ENCODE peak calls at places on chromosomes 1 and 21, in eight cellular contexts. G, I, X, F, P, H, B and Y are unnamed samples.

GRCh38 chr1:99548924-99549605 is 96.8 kb upstream of the PALMD start:
- DNase-seq in G (peak), I (no peak), X (no peak), F (peak), P (peak), H (peak), B (no peak), Y (no peak)

GRCh38 chr1:183019860-183020259 is 3.4 kb upstream of the LAMC1 start:
- DNase-seq in G (peak), I (no peak), X (no peak), F (peak), P (no peak), H (no peak), B (no peak), Y (no peak)

GRCh38 chr1:184050631-184051030 is 899 bp upstream of the TSEN15 start:
- DNase-seq in G (no peak), I (no peak), X (no peak), F (no peak), P (no peak), H (no peak), B (no peak), Y (no peak)

GRCh38 chr1:86913896-86914634 is at the start of gene SELENOF:
- DNase-seq in G (peak), I (peak), X (peak), F (peak), P (peak), H (peak), B (peak), Y (peak)

GRCh38 chr1:162389021-162389818 is 7.7 kb downstream of the C1orf226 start:
- DNase-seq in G (peak), I (no peak), X (no peak), F (peak), P (peak), H (no peak), B (no peak), Y (no peak)

GRCh38 chr1:1272341-1273151 is 1.1 kb downstream of the UBE2J2 start:
- DNase-seq in G (peak), I (peak), X (no peak), F (peak), P (no peak), H (no peak), B (peak), Y (no peak)

GRCh38 chr1:83029050-83029449 is 969.9 kb downstream of the TTLL7 start:
- DNase-seq in G (no peak), I (no peak), X (no peak), F (no peak), P (no peak), H (no peak), B (no peak), Y (no peak)

GRCh38 chr1:4086921-4087320 is 186.8 kb upstream of the C1orf174 start:
- DNase-seq in G (no peak), I (no peak), X (no peak), F (no peak), P (no peak), H (no peak), B (no peak), Y (no peak)

GRCh38 chr1:31374511-31375196 is 1.8 kb upstream of the FABP3 start:
- DNase-seq in G (peak), I (no peak), X (peak), F (no peak), P (no peak), H (no peak), B (no peak), Y (no peak)

GRCh38 chr1:29363536-29363935 is 127.2 kb downstream of the PTPRU start:
- DNase-seq in G (no peak), I (no peak), X (no peak), F (no peak), P (no peak), H (no peak), B (no peak), Y (no peak)

GRCh38 chr1:225737179-225737578 is 40.4 kb upstream of the SRP9 start:
- DNase-seq in G (no peak), I (peak), X (peak), F (peak), P (no peak), H (no peak), B (no peak), Y (no peak)

GRCh38 chr1:39391741-39392679 is 99.4 kb upstream of the BMP8A start:
- DNase-seq in G (peak), I (peak), X (no peak), F (peak), P (no peak), H (no peak), B (no peak), Y (no peak)

GRCh38 chr1:31617917-31618746 is 643 bp downstream of the HCRTR1 start:
- DNase-seq in G (peak), I (no peak), X (peak), F (no peak), P (peak), H (peak), B (peak), Y (no peak)

GRCh38 chr1:210363119-210363518 is 34.4 kb downstream of the HHAT start:
- DNase-seq in G (no peak), I (no peak), X (no peak), F (no peak), P (no peak), H (no peak), B (no peak), Y (no peak)

GRCh38 chr21:45991606-45992301 is 10.2 kb downstream of the COL6A1 start:
- DNase-seq in G (no peak), I (no peak), X (no peak), F (no peak), P (no peak), H (no peak), B (peak), Y (no peak)

GRCh38 chr1:185035258-185035657 is 10.1 kb upstream of the RNF2 start:
- DNase-seq in G (no peak), I (no peak), X (no peak), F (no peak), P (no peak), H (no peak), B (no peak), Y (no peak)

GRCh38 chr1:201279313-201279712 is 4.0 kb upstream of the PKP1 start:
- DNase-seq in G (peak), I (no peak), X (no peak), F (no peak), P (no peak), H (no peak), B (no peak), Y (no peak)

GRCh38 chr1:2088434-2088833 is 38.2 kb downstream of the PRKCZ start:
- DNase-seq in G (peak), I (no peak), X (peak), F (no peak), P (no peak), H (no peak), B (peak), Y (no peak)

GRCh38 chr1:18452550-18452949 is 28.2 kb upstream of the KLHDC7A start:
- DNase-seq in G (no peak), I (peak), X (peak), F (no peak), P (peak), H (peak), B (no peak), Y (no peak)

GRCh38 chr1:111963985-111964738 is 25.3 kb downstream of the KCND3 start:
- DNase-seq in G (no peak), I (no peak), X (no peak), F (no peak), P (no peak), H (peak), B (no peak), Y (no peak)

GRCh38 chr1:29392036-29392435 is 155.7 kb downstream of the PTPRU start:
- DNase-seq in G (no peak), I (no peak), X (no peak), F (no peak), P (no peak), H (no peak), B (no peak), Y (no peak)

GRCh38 chr1:211908453-211908852 is 77.9 kb upstream of the LPGAT1 start:
- DNase-seq in G (no peak), I (no peak), X (no peak), F (no peak), P (no peak), H (no peak), B (no peak), Y (no peak)

GRCh38 chr1:15402809-15403450 is 6.8 kb upstream of the EFHD2 start:
- DNase-seq in G (no peak), I (no peak), X (no peak), F (no peak), P (no peak), H (no peak), B (no peak), Y (no peak)

GRCh38 chr1:99681583-99681982 is 35.7 kb downstream of the PALMD start:
- DNase-seq in G (no peak), I (no peak), X (no peak), F (no peak), P (no peak), H (no peak), B (no peak), Y (no peak)

GRCh38 chr1:200306954-200307754 is 102.7 kb downstream of the ZNF281 start:
- DNase-seq in G (peak), I (no peak), X (peak), F (no peak), P (no peak), H (peak), B (no peak), Y (no peak)

GRCh38 chr1:162236622-162237021 is 140.0 kb downstream of the SPATA46 start:
- DNase-seq in G (no peak), I (no peak), X (no peak), F (no peak), P (no peak), H (no peak), B (no peak), Y (no peak)

GRCh38 chr1:173094539-173094938 is 43.8 kb upstream of the TNFSF18 start:
- DNase-seq in G (no peak), I (no peak), X (no peak), F (no peak), P (no peak), H (no peak), B (no peak), Y (no peak)

GRCh38 chr21:18026359-18026758 is 207.2 kb upstream of the C21orf91 start:
- DNase-seq in G (no peak), I (no peak), X (no peak), F (no peak), P (peak), H (no peak), B (no peak), Y (no peak)

GRCh38 chr1:65267291-65268087 is 41.9 kb upstream of the DNAJC6 start:
- DNase-seq in G (no peak), I (no peak), X (no peak), F (no peak), P (no peak), H (no peak), B (no peak), Y (no peak)

GRCh38 chr1:110476028-110476765 is 25.2 kb downstream of the PROK1 start:
- DNase-seq in G (no peak), I (no peak), X (no peak), F (no peak), P (no peak), H (no peak), B (no peak), Y (no peak)

GRCh38 chr1:209433649-209434031 is 149.9 kb upstream of the CAMK1G start:
- DNase-seq in G (no peak), I (peak), X (no peak), F (peak), P (no peak), H (no peak), B (no peak), Y (no peak)

GRCh38 chr1:154809436-154810413 is 60.4 kb downstream of the KCNN3 start:
- DNase-seq in G (peak), I (no peak), X (peak), F (peak), P (no peak), H (no peak), B (no peak), Y (no peak)

GRCh38 chr1:224434447-224435317 is at the start of gene WDR26:
- DNase-seq in G (peak), I (peak), X (peak), F (peak), P (peak), H (peak), B (peak), Y (peak)

GRCh38 chr1:2857521-2857920 is 56.0 kb upstream of the TTC34 start:
- DNase-seq in G (no peak), I (no peak), X (no peak), F (no peak), P (no peak), H (no peak), B (peak), Y (no peak)

GRCh38 chr1:105208581-105208980 is 1458.9 kb downstream of the AMY1C start:
- DNase-seq in G (no peak), I (no peak), X (no peak), F (no peak), P (no peak), H (no peak), B (no peak), Y (no peak)

GRCh38 chr1:89826594-89826993 is 5.8 kb downstream of the LRRC8D start:
- DNase-seq in G (no peak), I (peak), X (no peak), F (peak), P (no peak), H (no peak), B (no peak), Y (no peak)

GRCh38 chr21:37237346-37237745 is 29.8 kb downstream of the VPS26C start:
- DNase-seq in G (no peak), I (no peak), X (no peak), F (no peak), P (no peak), H (no peak), B (no peak), Y (no peak)

GRCh38 chr1:96538001-96538649 is 183.5 kb upstream of the PTBP2 start:
- DNase-seq in G (peak), I (no peak), X (no peak), F (peak), P (no peak), H (no peak), B (no peak), Y (no peak)